ENCODE peak calls at places on chromosome X, in eight cellular contexts. Y, C, X, H, P, W, D and F are unnamed samples.

GRCh38 chrX:150635952-150636351 is 57.2 kb upstream of the MTMR1 start:
- DNase-seq in Y (no peak), C (peak), X (no peak), H (peak), P (no peak), W (no peak), D (no peak), F (no peak)

GRCh38 chrX:46737041-46737440 is 21.9 kb downstream of the SLC9A7 start:
- DNase-seq in Y (no peak), C (no peak), X (no peak), H (peak), P (no peak), W (no peak), D (no peak), F (no peak)

GRCh38 chrX:155293771-155294170 is 29.5 kb upstream of the RAB39B start:
- DNase-seq in Y (no peak), C (no peak), X (no peak), H (no peak), P (no peak), W (no peak), D (no peak), F (no peak)

GRCh38 chrX:118884552-118885138 is 61.0 kb downstream of the ZCCHC12 start:
- DNase-seq in Y (no peak), C (no peak), X (no peak), H (no peak), P (no peak), W (peak), D (no peak), F (no peak)

GRCh38 chrX:8927066-8927465 is 106.9 kb downstream of the FAM9B start:
- DNase-seq in Y (no peak), C (no peak), X (no peak), H (no peak), P (no peak), W (no peak), D (no peak), F (no peak)

GRCh38 chrX:40527543-40527942 is 53.2 kb upstream of the ATP6AP2 start:
- DNase-seq in Y (no peak), C (no peak), X (no peak), H (no peak), P (no peak), W (no peak), D (no peak), F (no peak)

GRCh38 chrX:7242613-7243012 is 94.7 kb upstream of the PUDP start:
- DNase-seq in Y (no peak), C (no peak), X (no peak), H (no peak), P (no peak), W (no peak), D (no peak), F (no peak)

GRCh38 chrX:11329016-11329415 is 35.8 kb downstream of the AMELX start:
- DNase-seq in Y (no peak), C (no peak), X (no peak), H (peak), P (no peak), W (no peak), D (no peak), F (no peak)

GRCh38 chrX:52280812-52281211 is 88.0 kb upstream of the XAGE2 start:
- DNase-seq in Y (no peak), C (no peak), X (no peak), H (no peak), P (no peak), W (peak), D (no peak), F (no peak)

GRCh38 chrX:49695276-49696180 is at the start of gene PAGE1:
- DNase-seq in Y (no peak), C (no peak), X (no peak), H (no peak), P (no peak), W (no peak), D (no peak), F (no peak)

DNA sequence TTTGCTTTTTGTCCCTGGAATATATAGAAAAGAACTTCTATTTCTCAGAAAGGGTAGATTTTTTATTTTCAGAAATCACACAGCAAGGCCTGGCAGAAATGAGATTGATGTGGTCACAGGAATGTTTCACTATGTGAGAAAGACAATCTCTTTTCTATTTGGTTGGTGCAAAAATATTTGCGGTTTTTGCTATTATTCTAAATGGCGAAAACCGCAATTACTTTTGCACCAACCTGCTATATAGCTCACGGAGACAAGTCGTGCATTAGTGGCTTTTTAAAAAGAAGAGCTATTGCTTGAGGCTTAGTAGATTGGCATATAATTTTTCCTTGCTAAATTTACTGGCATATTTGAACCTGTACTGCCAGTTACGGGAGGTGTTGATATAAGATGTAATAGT is 100.4 kb downstream of the ITM2A start:
- DNase-seq in Y (no peak), C (no peak), X (no peak), H (no peak), P (no peak), W (no peak), D (no peak), F (no peak)
- H3K27ac ChIP-seq in Y (no peak), C (no peak), X (no peak), H (no peak), P (no peak), W (no peak), D (no peak), F (no peak)

DNA sequence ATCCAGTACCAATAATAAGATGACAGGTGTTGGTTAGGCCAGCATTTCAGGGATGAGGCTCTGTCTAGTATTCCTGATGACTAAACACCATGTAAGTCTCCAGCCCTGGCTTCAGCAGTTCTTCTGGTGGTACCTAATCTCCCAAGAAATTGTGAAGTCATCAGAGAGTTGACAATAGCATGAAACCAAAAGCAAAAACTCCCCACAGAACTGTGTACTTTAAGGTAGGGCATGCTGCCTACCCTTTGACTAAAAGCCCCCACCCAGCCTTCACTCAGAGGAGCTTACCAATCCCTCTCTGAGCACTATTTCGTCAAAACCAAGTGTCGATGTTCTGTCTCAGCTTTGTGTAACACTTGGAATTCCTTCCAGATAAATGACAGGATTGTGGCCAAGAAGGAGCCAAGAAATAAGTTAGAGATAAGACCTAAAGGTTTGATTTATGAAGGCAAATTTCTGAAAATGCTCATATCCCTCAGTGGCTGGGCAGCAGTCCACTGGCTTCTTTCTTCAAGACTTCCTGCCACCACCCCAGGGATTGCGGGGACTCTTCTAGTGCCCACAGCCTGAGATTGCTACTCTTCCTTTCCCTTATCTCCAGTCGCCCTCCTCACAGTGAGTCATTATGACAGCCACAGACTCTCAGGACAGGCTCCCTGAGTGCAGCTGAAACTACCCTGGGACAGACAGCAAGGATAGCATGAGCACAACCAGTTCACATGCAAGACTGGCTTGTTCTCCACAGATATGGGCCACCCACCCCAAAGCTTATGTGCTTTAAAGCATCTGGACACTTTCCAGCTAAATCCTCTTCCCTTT is 67.3 kb upstream of the LHFPL1 start:
- DNase-seq in Y (no peak), C (no peak), X (no peak), H (peak), P (no peak), W (no peak), D (no peak), F (no peak)
- H3K4me3 ChIP-seq in Y (no peak), C (no peak), X (no peak), H (no peak), P (no peak), W (no peak), D (no peak), F (no peak)

DNA sequence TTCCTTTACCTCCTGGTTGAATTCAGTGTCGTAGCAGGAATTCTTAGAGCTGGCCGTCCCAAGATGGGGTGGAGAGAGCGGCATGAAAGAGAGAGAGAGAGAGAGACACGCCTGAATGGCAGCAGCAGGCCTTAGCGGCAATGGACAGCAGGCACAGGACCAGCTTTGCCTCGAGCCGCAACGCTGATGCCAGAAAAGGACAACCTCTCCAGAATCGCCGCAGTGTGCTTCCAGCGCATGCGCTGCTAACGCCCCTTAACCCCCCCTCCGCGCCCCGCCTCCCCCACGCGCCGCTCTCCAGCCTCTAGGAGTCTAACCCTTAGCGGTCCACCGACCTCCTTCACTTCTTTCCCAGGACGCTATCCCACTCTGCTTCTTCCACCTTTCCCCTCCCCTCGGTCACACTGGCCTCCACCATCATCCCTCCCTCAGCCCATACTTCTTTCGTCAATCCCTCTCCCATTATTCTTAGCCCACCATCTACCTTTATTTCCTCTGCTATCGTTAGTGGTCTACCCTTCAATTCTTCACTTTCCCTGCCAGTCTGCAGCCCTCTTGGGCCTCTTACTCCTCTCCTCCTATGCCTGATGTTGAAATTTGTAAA is 10.5 kb upstream of the ZCCHC13 start:
- DNase-seq in Y (peak), C (peak), X (peak), H (peak), P (peak), W (peak), D (peak), F (peak)
- H3K27ac ChIP-seq in Y (no peak), C (peak), X (peak), H (peak), P (peak), W (peak), D (peak), F (peak)

GRCh38 chrX:97387004-97387403 is 503.3 kb downstream of the RPA4 start:
- DNase-seq in Y (no peak), C (no peak), X (no peak), H (no peak), P (no peak), W (no peak), D (no peak), F (no peak)

GRCh38 chrX:97384685-97385084 is 501.0 kb downstream of the RPA4 start:
- DNase-seq in Y (no peak), C (no peak), X (no peak), H (no peak), P (no peak), W (no peak), D (no peak), F (no peak)

DNA sequence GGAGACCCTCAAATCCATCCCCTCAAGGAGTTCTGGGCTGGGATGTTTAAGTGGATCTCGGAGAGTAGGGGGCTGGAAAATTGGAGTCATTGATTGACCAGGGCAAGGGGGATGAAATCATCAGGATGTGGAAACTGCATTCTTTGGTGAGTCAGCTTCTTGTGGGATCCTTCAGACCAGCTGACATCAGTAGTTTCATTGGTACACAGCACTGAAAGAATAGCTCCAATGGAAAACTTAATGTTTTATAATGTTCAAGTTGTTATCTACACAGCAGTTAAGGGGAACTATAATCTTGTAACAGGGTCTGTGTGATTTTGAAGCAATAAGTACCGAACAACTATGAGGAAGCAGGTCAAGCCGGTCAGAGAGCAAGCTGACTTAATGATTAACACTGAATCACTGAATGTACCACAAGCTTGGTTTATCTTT is 506.1 kb downstream of the RPA4 start:
- DNase-seq in Y (no peak), C (peak), X (no peak), H (peak), P (no peak), W (no peak), D (no peak), F (no peak)
- H3K4me3 ChIP-seq in Y (no peak), C (no peak), X (no peak), H (no peak), P (no peak), W (no peak), D (no peak), F (no peak)

GRCh38 chrX:123219916-123220315 is 35.8 kb downstream of the GRIA3 start:
- DNase-seq in Y (peak), C (no peak), X (no peak), H (peak), P (no peak), W (no peak), D (peak), F (no peak)
- H3K27ac ChIP-seq in Y (no peak), C (no peak), X (no peak), H (no peak), P (no peak), W (no peak), D (no peak), F (no peak)

DNA sequence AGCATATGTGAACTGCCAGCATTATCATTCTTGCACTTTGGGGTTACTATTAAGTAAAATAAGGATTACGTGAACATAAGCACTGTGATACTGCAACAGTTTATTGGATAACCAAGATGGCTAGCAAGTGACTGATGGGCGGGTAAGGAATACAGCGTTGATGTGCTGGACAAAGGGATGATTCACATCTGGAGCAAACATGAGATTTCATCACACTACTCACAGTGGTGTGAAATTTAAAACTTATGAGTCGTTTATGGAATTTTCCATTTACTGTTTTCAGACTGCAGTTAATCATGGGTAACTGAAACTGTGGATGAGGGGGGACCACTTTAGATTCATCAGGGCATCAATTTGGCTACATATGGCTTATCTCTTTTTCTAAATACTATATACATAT is 16.0 kb downstream of the NBDY start:
- DNase-seq in Y (no peak), C (peak), X (no peak), H (peak), P (no peak), W (no peak), D (no peak), F (no peak)
- H3K4me3 ChIP-seq in Y (no peak), C (no peak), X (no peak), H (no peak), P (no peak), W (no peak), D (no peak), F (no peak)

GRCh38 chrX:35149517-35149916 is 206.9 kb downstream of the FAM47B start:
- DNase-seq in Y (no peak), C (no peak), X (no peak), H (no peak), P (no peak), W (no peak), D (no peak), F (no peak)

GRCh38 chrX:35150052-35150451 is 207.5 kb downstream of the FAM47B start:
- DNase-seq in Y (no peak), C (no peak), X (no peak), H (no peak), P (no peak), W (no peak), D (no peak), F (no peak)

DNA sequence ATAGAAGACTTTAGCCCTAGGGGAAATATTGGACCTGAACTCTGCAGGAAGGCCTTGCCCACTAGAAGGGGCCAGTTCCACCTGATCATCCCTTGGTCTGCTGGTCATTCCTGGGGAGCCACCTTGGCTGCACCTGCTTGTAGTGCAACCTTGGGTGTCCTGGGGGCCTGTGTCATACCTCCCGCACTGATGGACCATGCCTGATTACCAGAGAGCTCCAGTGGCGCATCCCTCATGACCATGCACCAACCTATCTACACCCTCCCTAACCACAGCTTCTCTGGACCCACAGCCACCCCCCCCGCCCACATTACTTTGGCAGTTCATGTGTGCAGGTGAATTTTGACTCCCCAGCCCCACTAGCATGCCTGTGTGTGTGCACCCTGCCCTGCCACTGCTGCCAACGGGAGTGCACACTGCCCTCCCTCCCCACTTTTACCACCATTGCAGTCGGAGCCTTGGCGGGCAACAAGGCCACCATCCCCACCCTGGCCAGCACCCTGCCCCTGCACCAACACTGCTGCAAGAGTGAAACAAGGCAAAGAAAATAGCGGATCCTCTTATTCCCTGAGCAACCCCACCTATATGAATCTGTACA is 208.1 kb downstream of the FAM47B start:
- DNase-seq in Y (no peak), C (no peak), X (no peak), H (no peak), P (no peak), W (no peak), D (no peak), F (no peak)
- H3K27ac ChIP-seq in Y (no peak), C (no peak), X (no peak), H (no peak), P (no peak), W (no peak), D (no peak), F (no peak)

GRCh38 chrX:15942307-15942706 is 87.7 kb upstream of the AP1S2 start:
- DNase-seq in Y (no peak), C (no peak), X (no peak), H (no peak), P (no peak), W (no peak), D (no peak), F (no peak)

GRCh38 chrX:15947648-15948317 is 93.2 kb upstream of the AP1S2 start:
- DNase-seq in Y (no peak), C (peak), X (no peak), H (peak), P (no peak), W (no peak), D (no peak), F (no peak)

GRCh38 chrX:15943393-15943792 is 88.8 kb upstream of the AP1S2 start:
- DNase-seq in Y (no peak), C (no peak), X (no peak), H (no peak), P (no peak), W (no peak), D (no peak), F (no peak)

GRCh38 chrX:15948318-15948660 is 93.7 kb upstream of the AP1S2 start:
- DNase-seq in Y (no peak), C (no peak), X (no peak), H (no peak), P (no peak), W (no peak), D (no peak), F (no peak)

GRCh38 chrX:15946783-15947550 is 92.4 kb upstream of the AP1S2 start:
- DNase-seq in Y (no peak), C (peak), X (no peak), H (peak), P (no peak), W (no peak), D (no peak), F (no peak)
- H3K4me3 ChIP-seq in Y (no peak), C (no peak), X (no peak), H (peak), P (no peak), W (no peak), D (no peak), F (no peak)

DNA sequence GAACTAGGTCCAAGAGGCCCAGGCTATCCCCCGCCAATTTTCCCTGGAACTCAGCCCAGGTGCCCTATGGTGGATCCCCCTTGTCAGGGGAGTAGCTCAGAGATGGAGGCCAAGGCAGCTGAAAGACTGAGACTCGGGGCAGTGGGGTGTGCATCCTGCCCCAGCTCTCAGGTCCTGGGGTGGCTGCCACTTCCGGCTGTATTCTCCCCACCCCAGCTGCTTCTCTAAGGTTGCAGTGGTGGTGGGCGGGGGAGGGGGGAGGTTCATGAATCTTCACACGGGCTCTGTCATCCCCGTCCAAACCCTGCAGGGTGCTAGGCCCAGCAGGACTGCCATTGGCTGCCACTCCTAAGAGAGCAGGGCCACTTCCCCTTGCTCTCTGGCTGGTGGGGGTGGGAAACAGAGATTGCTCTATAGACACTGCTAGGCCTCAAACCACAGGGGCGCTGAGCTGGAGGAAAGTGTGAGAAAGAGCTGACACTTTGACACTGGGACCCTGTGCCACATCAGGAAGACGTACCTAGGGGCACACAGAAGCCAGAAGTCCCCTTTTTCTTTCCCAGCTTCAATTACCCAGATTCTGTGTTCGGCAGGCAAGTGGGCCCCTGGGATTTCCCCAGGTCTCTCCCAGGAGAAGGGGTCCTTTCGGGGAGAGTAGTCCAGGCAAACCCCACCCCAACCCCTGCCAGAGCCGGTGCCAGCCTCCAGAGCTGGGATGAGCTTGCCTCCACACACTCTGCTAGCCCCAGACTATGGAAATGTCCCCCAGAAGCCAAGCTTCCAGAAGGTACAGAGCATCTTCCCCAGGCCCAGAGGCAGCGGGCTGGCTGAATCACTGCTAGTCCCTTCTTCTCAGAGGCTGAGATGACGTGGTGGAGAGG is 1.6 kb downstream of the SASH3 start:
- DNase-seq in Y (no peak), C (no peak), X (no peak), H (no peak), P (no peak), W (no peak), D (peak), F (peak)
- H3K27ac ChIP-seq in Y (no peak), C (no peak), X (no peak), H (no peak), P (no peak), W (peak), D (no peak), F (peak)